ENCODE peak calls at places on chromosomes 4 and X, in five cellular contexts. One of them, this sample, is unnamed.

GRCh38 chr4:22466582-22466981 is 49.3 kb downstream of the ADGRA3 start:
- DNase-seq in NCI-H345: no peak
- DNase-seq in lung: no peak
- DNase-seq in fibroblast of the conjunctiva: no peak
- DNase-seq in NCI-H69: no peak
- DNase-seq in this sample: no peak

GRCh38 chr4:39565925-39566630 is 38.8 kb upstream of the UGDH start:
- DNase-seq in NCI-H345: no peak
- DNase-seq in lung: no peak
- DNase-seq in fibroblast of the conjunctiva: peak; percentile 13
- DNase-seq in NCI-H69: no peak
- DNase-seq in this sample: no peak

GRCh38 chr4:147725673-147726072 is 6.2 kb upstream of the ARHGAP10 start:
- DNase-seq in NCI-H345: no peak
- DNase-seq in lung: no peak
- DNase-seq in fibroblast of the conjunctiva: no peak
- DNase-seq in NCI-H69: peak; percentile 10
- DNase-seq in this sample: no peak

GRCh38 chr4:41134581-41134980 is 79.8 kb downstream of the APBB2 start:
- DNase-seq in NCI-H345: no peak
- DNase-seq in lung: no peak
- DNase-seq in fibroblast of the conjunctiva: no peak
- DNase-seq in NCI-H69: peak; percentile 7
- DNase-seq in this sample: no peak

GRCh38 chr4:122787940-122788339 is 38.7 kb upstream of the FGF2 start:
- DNase-seq in NCI-H345: no peak
- DNase-seq in lung: no peak
- DNase-seq in fibroblast of the conjunctiva: no peak
- DNase-seq in NCI-H69: no peak
- DNase-seq in this sample: no peak

GRCh38 chrX:37347420-37347819 is 1.7 kb upstream of the PRRG1 start:
- DNase-seq in NCI-H345: no peak
- DNase-seq in lung: no peak
- DNase-seq in fibroblast of the conjunctiva: no peak
- DNase-seq in NCI-H69: no peak
- DNase-seq in this sample: no peak

GRCh38 chr4:159024828-159025227 is 78.1 kb upstream of the RAPGEF2 start:
- DNase-seq in NCI-H345: no peak
- DNase-seq in lung: no peak
- DNase-seq in fibroblast of the conjunctiva: no peak
- DNase-seq in NCI-H69: peak; percentile 20
- DNase-seq in this sample: no peak

GRCh38 chrX:45801554-45801953 is 600.9 kb upstream of the DIPK2B start:
- DNase-seq in NCI-H345: no peak
- DNase-seq in lung: no peak
- DNase-seq in fibroblast of the conjunctiva: no peak
- DNase-seq in NCI-H69: peak; percentile 40
- DNase-seq in this sample: peak; percentile 46

GRCh38 chr4:154807042-154807630 is 26.1 kb downstream of the RBM46 start:
- DNase-seq in NCI-H345: no peak
- DNase-seq in lung: no peak
- DNase-seq in fibroblast of the conjunctiva: peak; percentile 51
- DNase-seq in NCI-H69: peak; percentile 29
- DNase-seq in this sample: no peak

GRCh38 chrX:153557618-153558017 is 40.2 kb downstream of the ATP2B3 start:
- DNase-seq in NCI-H345: no peak
- DNase-seq in lung: no peak
- DNase-seq in fibroblast of the conjunctiva: no peak
- DNase-seq in NCI-H69: no peak
- DNase-seq in this sample: no peak

GRCh38 chr4:13733817-13734216 is 106.3 kb upstream of the BOD1L1 start:
- DNase-seq in NCI-H345: no peak
- DNase-seq in lung: no peak
- DNase-seq in fibroblast of the conjunctiva: peak; percentile 6
- DNase-seq in NCI-H69: no peak
- DNase-seq in this sample: no peak

GRCh38 chrX:110588164-110588563 is 207.5 kb downstream of the CHRDL1 start:
- DNase-seq in NCI-H345: no peak
- DNase-seq in lung: no peak
- DNase-seq in fibroblast of the conjunctiva: no peak
- DNase-seq in NCI-H69: peak; percentile 73
- DNase-seq in this sample: no peak

GRCh38 chr4:4502694-4503311 is 39.0 kb downstream of the STX18 start:
- DNase-seq in NCI-H345: no peak
- DNase-seq in lung: no peak
- DNase-seq in fibroblast of the conjunctiva: no peak
- DNase-seq in NCI-H69: peak; percentile 4
- DNase-seq in this sample: no peak

GRCh38 chrX:20718592-20718991 is 451.9 kb upstream of the RPS6KA3 start:
- DNase-seq in NCI-H345: peak; percentile 6
- DNase-seq in lung: no peak
- DNase-seq in fibroblast of the conjunctiva: no peak
- DNase-seq in NCI-H69: no peak
- DNase-seq in this sample: no peak

GRCh38 chr4:59553063-59553738 is 1646.9 kb upstream of the ADGRL3 start:
- DNase-seq in NCI-H345: no peak
- DNase-seq in lung: no peak
- DNase-seq in fibroblast of the conjunctiva: no peak
- DNase-seq in NCI-H69: peak; percentile 8
- DNase-seq in this sample: no peak

GRCh38 chr4:39576268-39576667 is 49.0 kb upstream of the UGDH start:
- DNase-seq in NCI-H345: no peak
- DNase-seq in lung: no peak
- DNase-seq in fibroblast of the conjunctiva: no peak
- DNase-seq in NCI-H69: no peak
- DNase-seq in this sample: no peak